ENCODE peak calls at places on chromosomes 3 and 15, in eight cellular contexts. U is HepG2, N is heart left ventricle, L is lower lobe of right lung, R is right cardiac atrium, Y is Peyer's patch, C is MM.1S, P is H7. G is an unnamed sample.

GRCh38 chr3:104805042-104805441 is 561.7 kb upstream of the ALCAM start:
- DNase-seq in U (no peak), N (no peak), L (no peak), R (no peak), Y (no peak), C (no peak), P (no peak), G (no peak)

GRCh38 chr15:64897345-64897985 is 14.2 kb upstream of the ANKDD1A start:
- DNase-seq in U (no peak), N (peak; percentile 74), L (peak; percentile 78), R (peak; percentile 88), Y (no peak), C (no peak), P (no peak), G (peak; percentile 91)

GRCh38 chr15:57921371-57921770 is 144.1 kb downstream of the ALDH1A2 start:
- DNase-seq in U (no peak), N (no peak), L (no peak), R (no peak), Y (no peak), C (no peak), P (no peak), G (no peak)

GRCh38 chr3:115436767-115437301 is 186.5 kb upstream of the GAP43 start:
- DNase-seq in U (peak; percentile 1), N (no peak), L (no peak), R (no peak), Y (no peak), C (no peak), P (no peak), G (no peak)

GRCh38 chr3:108806316-108806715 is 16.3 kb upstream of the TRAT1 start:
- DNase-seq in U (no peak), N (no peak), L (no peak), R (no peak), Y (no peak), C (peak; percentile 94), P (no peak), G (no peak)

GRCh38 chr15:73681073-73681472 is 3.1 kb upstream of the CD276 start:
- DNase-seq in U (no peak), N (no peak), L (no peak), R (no peak), Y (no peak), C (no peak), P (no peak), G (no peak)

GRCh38 chr3:82144811-82145210 is 383.4 kb upstream of the GBE1 start:
- DNase-seq in U (no peak), N (no peak), L (no peak), R (no peak), Y (no peak), C (no peak), P (no peak), G (no peak)

GRCh38 chr3:158908187-158908762 is 106.4 kb downstream of the MFSD1 start:
- DNase-seq in U (no peak), N (no peak), L (no peak), R (no peak), Y (no peak), C (no peak), P (no peak), G (no peak)

GRCh38 chr15:64717735-64718495 is 57.5 kb downstream of the RBPMS2 start:
- DNase-seq in U (no peak), N (no peak), L (no peak), R (peak; percentile 47), Y (no peak), C (no peak), P (no peak), G (peak; percentile 41)

GRCh38 chr15:69391046-69391757 is 22.9 kb upstream of the KIF23 start:
- DNase-seq in U (no peak), N (no peak), L (no peak), R (no peak), Y (no peak), C (no peak), P (no peak), G (no peak)

GRCh38 chr3:195075199-195075940 is 195.6 kb downstream of the XXYLT1 start:
- DNase-seq in U (no peak), N (peak; percentile 3), L (peak; percentile 35), R (peak; percentile 7), Y (no peak), C (no peak), P (no peak), G (peak; percentile 66)

GRCh38 chr15:99154271-99154670 is 49.4 kb downstream of the SYNM start:
- DNase-seq in U (no peak), N (no peak), L (no peak), R (no peak), Y (no peak), C (no peak), P (peak; percentile 10), G (no peak)

GRCh38 chr3:49972656-49973055 is 32.7 kb downstream of the RBM6 start:
- DNase-seq in U (peak; percentile 21), N (no peak), L (no peak), R (no peak), Y (no peak), C (no peak), P (no peak), G (no peak)

GRCh38 chr3:135528638-135529037 is 436.9 kb upstream of the PPP2R3A start:
- DNase-seq in U (no peak), N (no peak), L (no peak), R (no peak), Y (no peak), C (no peak), P (no peak), G (no peak)

GRCh38 chr3:133570139-133570936 is 3.1 kb upstream of the CDV3 start:
- DNase-seq in U (peak; percentile 78), N (no peak), L (no peak), R (no peak), Y (no peak), C (no peak), P (no peak), G (no peak)

GRCh38 chr3:127221062-127222035 is 28.4 kb downstream of the PRR23E start:
- DNase-seq in U (no peak), N (no peak), L (no peak), R (no peak), Y (no peak), C (no peak), P (peak; percentile 23), G (no peak)

GRCh38 chr3:157405457-157405856 is 31.2 kb upstream of the PTX3 start:
- DNase-seq in U (no peak), N (no peak), L (no peak), R (no peak), Y (no peak), C (no peak), P (no peak), G (no peak)

GRCh38 chr3:195893121-195893449 is 15.3 kb downstream of the TNK2 start:
- DNase-seq in U (no peak), N (peak; percentile 77), L (no peak), R (peak; percentile 70), Y (no peak), C (no peak), P (peak; percentile 60), G (no peak)

GRCh38 chr3:56622381-56622780 is 60.7 kb downstream of the TASOR start:
- DNase-seq in U (no peak), N (no peak), L (no peak), R (no peak), Y (no peak), C (no peak), P (no peak), G (no peak)

GRCh38 chr15:98930591-98930990 is 77.0 kb downstream of the PGPEP1L start:
- DNase-seq in U (no peak), N (no peak), L (no peak), R (no peak), Y (no peak), C (no peak), P (no peak), G (no peak)

DNA sequence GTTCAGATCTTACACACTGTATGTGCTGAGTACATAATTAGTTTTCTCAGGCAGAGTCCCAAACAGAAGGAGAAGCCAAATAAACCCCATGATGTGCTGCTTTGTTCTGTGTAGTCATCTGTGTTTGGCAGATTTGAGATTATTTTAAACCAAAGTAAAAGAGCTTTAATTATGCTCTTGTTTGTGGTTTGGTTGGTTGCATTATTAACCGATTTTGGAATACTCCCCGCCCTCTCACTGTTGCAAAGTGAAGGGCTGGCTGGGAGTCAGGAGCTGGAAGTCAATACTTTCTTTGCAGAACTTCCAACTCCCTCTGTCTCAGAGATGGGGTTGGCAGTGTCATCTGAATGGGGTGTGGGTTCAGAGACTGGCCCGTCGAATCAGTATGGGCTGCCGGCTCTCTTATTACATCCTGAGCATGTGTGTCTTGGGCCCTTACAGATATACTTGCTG is 34.4 kb downstream of the SLCO3A1 start:
- DNase-seq in U (no peak), N (no peak), L (no peak), R (peak; percentile 30), Y (no peak), C (no peak), P (no peak), G (no peak)
- H3K27me3 ChIP-seq in U (no peaks in the 10 kb centered on the region), N (no peaks in the 10 kb centered on the region), L (no peaks in the 10 kb centered on the region), R (no peaks in the 10 kb centered on the region), Y (no peaks in the 10 kb centered on the region), C (no peaks in the 10 kb centered on the region), P (no peaks in the 10 kb centered on the region), G (no peaks in the 10 kb centered on the region)

DNA sequence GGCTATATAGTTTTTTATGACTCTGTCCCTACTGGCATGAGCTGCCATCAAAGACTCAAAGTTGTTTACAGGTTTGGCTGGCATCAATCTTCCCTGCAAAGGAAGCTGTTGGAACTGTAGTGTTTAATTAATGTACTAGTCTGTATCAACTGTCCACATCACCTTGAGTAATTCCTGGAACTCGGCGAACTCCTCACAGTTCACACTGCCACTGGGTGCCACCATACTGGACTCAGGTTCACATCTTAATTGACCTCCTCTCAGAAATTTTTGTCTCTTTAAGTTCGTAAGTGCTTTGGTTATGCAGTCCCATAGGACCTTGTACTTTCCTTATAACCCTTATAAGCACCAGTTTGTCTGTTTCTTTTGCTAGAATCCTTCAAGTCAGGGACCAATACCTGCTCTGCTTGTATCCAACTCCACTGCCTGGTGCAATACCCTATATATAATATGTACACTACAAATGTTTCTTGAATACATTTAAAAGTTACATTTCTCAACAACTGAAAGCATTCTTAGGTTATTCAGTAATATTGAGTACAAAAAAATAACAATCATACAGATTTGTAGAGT is 3.2 kb downstream of the HIGD1A start:
- DNase-seq in U (no peak), N (no peak), L (no peak), R (no peak), Y (no peak), C (no peak), P (no peak), G (no peak)
- H3K4me3 ChIP-seq in U (no peak overlapping the region), N (no peak overlapping the region), L (no peak overlapping the region), R (no peak overlapping the region), Y (no peak overlapping the region), C (no peak overlapping the region), P (no peak overlapping the region), G (no peak overlapping the region)

GRCh38 chr3:128555098-128555825 is 62.3 kb upstream of the GATA2 start:
- DNase-seq in U (no peak), N (peak; percentile 67), L (peak; percentile 69), R (peak; percentile 75), Y (no peak), C (no peak), P (peak; percentile 84), G (peak; percentile 85)
- H3K27me3 ChIP-seq in U (peaks cover 10% of the 10 kb centered on the region), N (peaks cover 34% of the 10 kb centered on the region), L (peaks cover 41% of the 10 kb centered on the region), R (no peaks in the 10 kb centered on the region), Y (peaks cover 11% of the 10 kb centered on the region), C (peaks cover 57% of the 10 kb centered on the region), P (peaks cover 18% of the 10 kb centered on the region), G (peaks cover 17% of the 10 kb centered on the region)

DNA sequence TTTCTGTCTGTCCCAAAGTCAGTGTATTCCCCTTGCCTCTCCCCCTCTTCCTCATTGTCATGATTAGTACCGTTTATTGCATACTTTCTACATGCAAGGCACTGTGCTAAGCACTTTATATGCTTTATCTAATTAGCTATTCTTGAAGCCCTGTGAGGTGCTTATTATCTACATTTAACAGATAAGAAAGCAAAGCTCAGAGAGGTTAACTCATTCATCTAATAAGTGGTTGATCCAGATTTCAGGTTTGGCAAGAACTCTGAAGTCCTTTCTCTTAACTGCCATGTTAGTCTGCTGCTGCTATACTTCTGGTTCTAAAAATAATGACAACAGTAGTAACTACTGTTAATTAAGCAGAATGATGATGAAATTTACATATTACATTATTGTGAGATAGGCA is 13.5 kb downstream of the IQGAP1 start:
- DNase-seq in U (no peak), N (no peak), L (no peak), R (no peak), Y (no peak), C (no peak), P (no peak), G (no peak)
- H3K4me3 ChIP-seq in U (no peak overlapping the region), N (peak overlapping the region; percentile 20), L (peak overlapping the region; percentile 4), R (no peak overlapping the region), Y (no peak overlapping the region), C (no peak overlapping the region), P (no peak overlapping the region), G (no peak overlapping the region)